ENCODE peak calls at places on chromosomes 1 and 21, in four cellular contexts. One of them, this sample, is unnamed.

GRCh38 chr1:87402192-87403046 is 73.7 kb downstream of the LMO4 start:
- DNase-seq in activated naive CD4-positive, alpha-beta T cell treated with anti-CD3 and anti-CD28 coated beads, Interleukin-2, amount 50 U/mL, for 16 hours: no peak
- DNase-seq in NCI-H1092 treated with DMSO at 0.1 percent for 48 hours: no peak
- DNase-seq in ACHN: no peak
- DNase-seq in this sample: no peak

GRCh38 chr1:232988572-232989040 is 38.2 kb downstream of the NTPCR start:
- DNase-seq in activated naive CD4-positive, alpha-beta T cell treated with anti-CD3 and anti-CD28 coated beads, Interleukin-2, amount 50 U/mL, for 16 hours: no peak
- DNase-seq in NCI-H1092 treated with DMSO at 0.1 percent for 48 hours: peak
- DNase-seq in ACHN: no peak
- DNase-seq in this sample: peak

GRCh38 chr21:45618287-45618686 is 25.2 kb upstream of the PCBP3 start:
- DNase-seq in activated naive CD4-positive, alpha-beta T cell treated with anti-CD3 and anti-CD28 coated beads, Interleukin-2, amount 50 U/mL, for 16 hours: no peak
- DNase-seq in NCI-H1092 treated with DMSO at 0.1 percent for 48 hours: no peak
- DNase-seq in ACHN: no peak
- DNase-seq in this sample: no peak

GRCh38 chr1:243628476-243628907 is 221.6 kb downstream of the AKT3 start:
- DNase-seq in activated naive CD4-positive, alpha-beta T cell treated with anti-CD3 and anti-CD28 coated beads, Interleukin-2, amount 50 U/mL, for 16 hours: no peak
- DNase-seq in NCI-H1092 treated with DMSO at 0.1 percent for 48 hours: no peak
- DNase-seq in ACHN: no peak
- DNase-seq in this sample: no peak

GRCh38 chr1:218426343-218426657 is 81.2 kb downstream of the TGFB2 start:
- DNase-seq in activated naive CD4-positive, alpha-beta T cell treated with anti-CD3 and anti-CD28 coated beads, Interleukin-2, amount 50 U/mL, for 16 hours: no peak
- DNase-seq in NCI-H1092 treated with DMSO at 0.1 percent for 48 hours: peak
- DNase-seq in ACHN: no peak
- DNase-seq in this sample: no peak

GRCh38 chr1:34906756-34907155 is 22.7 kb downstream of the DLGAP3 start:
- DNase-seq in activated naive CD4-positive, alpha-beta T cell treated with anti-CD3 and anti-CD28 coated beads, Interleukin-2, amount 50 U/mL, for 16 hours: no peak
- DNase-seq in NCI-H1092 treated with DMSO at 0.1 percent for 48 hours: no peak
- DNase-seq in ACHN: no peak
- DNase-seq in this sample: no peak

GRCh38 chr1:53062731-53063591 is 948 bp downstream of the PODN start:
- DNase-seq in activated naive CD4-positive, alpha-beta T cell treated with anti-CD3 and anti-CD28 coated beads, Interleukin-2, amount 50 U/mL, for 16 hours: no peak
- DNase-seq in NCI-H1092 treated with DMSO at 0.1 percent for 48 hours: no peak
- DNase-seq in ACHN: no peak
- DNase-seq in this sample: no peak

GRCh38 chr1:244207042-244207934 is 156.2 kb downstream of the ZBTB18 start:
- DNase-seq in activated naive CD4-positive, alpha-beta T cell treated with anti-CD3 and anti-CD28 coated beads, Interleukin-2, amount 50 U/mL, for 16 hours: no peak
- DNase-seq in NCI-H1092 treated with DMSO at 0.1 percent for 48 hours: no peak
- DNase-seq in ACHN: no peak
- DNase-seq in this sample: no peak